ENCODE peak calls at places on chromosomes 4 and X, in five cellular contexts. V, F, R, H and U are unnamed samples.

GRCh38 chrX:39705299-39705698 is 392.5 kb downstream of the BCOR start:
- DNase-seq in R (no peak), F (no peak), H (no peak), V (peak), U (no peak)

GRCh38 chrX:118179718-118180117 is 63.1 kb upstream of the KLHL13 start:
- DNase-seq in R (no peak), V (no peak), F (no peak), H (no peak), U (no peak)

GRCh38 chr4:132001542-132001941 is 1147.6 kb upstream of the PCDH10 start:
- DNase-seq in V (peak), H (no peak), F (no peak), R (no peak), U (no peak)

GRCh38 chr4:157983300-157983699 is 189.5 kb downstream of the GASK1B start:
- DNase-seq in F (no peak), R (no peak), V (no peak), H (no peak), U (no peak)

GRCh38 chr4:174522183-174523002 is at the start of gene HPGD:
- DNase-seq in R (peak), V (no peak), H (no peak), F (peak), U (no peak)

GRCh38 chr4:8653326-8654000 is 60.9 kb downstream of the CPZ start:
- DNase-seq in R (no peak), H (no peak), V (no peak), F (no peak), U (no peak)

GRCh38 chrX:107714196-107714811 is 61.3 kb downstream of the TSC22D3 start:
- DNase-seq in F (no peak), H (no peak), V (no peak), R (no peak), U (no peak)

GRCh38 chr4:149784018-149784417 is 31.6 kb downstream of the IQCM start:
- DNase-seq in V (peak), R (no peak), H (no peak), F (no peak), U (no peak)

GRCh38 chrX:821311-822178 is 191.0 kb downstream of the SHOX start:
- DNase-seq in F (no peak), V (no peak), R (no peak), H (no peak), U (no peak)

GRCh38 chr4:51894246-51894645 is 51.3 kb downstream of the DCUN1D4 start:
- DNase-seq in F (no peak), H (no peak), R (no peak), V (peak), U (no peak)

GRCh38 chrX:48997865-48998264 is 4.2 kb downstream of the GRIPAP1 start:
- DNase-seq in V (no peak), R (no peak), F (no peak), H (no peak), U (no peak)

GRCh38 chr4:41256131-41256739 is 493 bp upstream of the UCHL1 start:
- DNase-seq in F (no peak), H (no peak), R (peak), V (peak), U (no peak)
- TF ChIP-seq MXI1 in F (no peak), H (no peak), R (no peak), V (no peak), U (no peak)

DNA sequence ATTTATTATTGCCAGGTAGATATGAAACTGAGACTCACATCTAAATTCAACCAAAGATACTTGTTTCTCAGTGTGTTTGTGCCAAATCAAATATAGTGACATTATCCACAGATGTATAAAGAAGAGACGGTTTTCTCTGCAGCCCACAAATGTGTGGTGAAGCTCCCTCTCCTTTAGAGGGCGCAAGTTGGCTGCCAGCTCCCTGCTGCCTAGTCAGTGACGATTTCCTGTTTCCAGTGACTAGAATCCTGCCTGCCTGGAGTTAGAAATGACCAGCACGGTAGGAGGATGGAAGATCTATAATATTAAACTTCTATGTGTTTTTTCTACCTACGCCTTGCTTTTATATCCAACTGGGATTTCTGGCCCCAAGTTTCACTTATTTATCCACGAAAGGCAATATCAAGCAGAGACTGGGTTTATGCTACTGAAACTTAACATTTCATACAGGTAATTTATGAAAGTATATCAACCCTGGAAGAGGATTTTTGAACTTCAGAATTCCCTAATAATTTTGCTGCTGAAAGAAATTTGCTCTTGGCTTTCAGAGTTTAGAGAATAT is 1793.7 kb upstream of the TENM3 start:
- DNase-seq in R (peak), V (peak), F (no peak), H (no peak), U (peak)
- TF ChIP-seq MXI1 in R (no peak), V (no peak), F (no peak), H (no peak), U (no peak)

GRCh38 chrX:103782640-103783039 is 6.0 kb downstream of the PLP1 start:
- DNase-seq in R (no peak), V (no peak), F (no peak), H (no peak), U (no peak)

GRCh38 chrX:103780701-103781402 is 4.2 kb downstream of the PLP1 start:
- DNase-seq in F (no peak), H (no peak), V (no peak), R (no peak), U (no peak)

GRCh38 chrX:103789004-103789403 is 12.4 kb downstream of the PLP1 start:
- DNase-seq in V (no peak), F (no peak), H (no peak), R (no peak), U (no peak)

GRCh38 chrX:103779156-103779555 is 2.5 kb downstream of the PLP1 start:
- DNase-seq in R (peak), F (no peak), V (no peak), H (no peak), U (no peak)

GRCh38 chrX:103783971-103784370 is 7.3 kb downstream of the PLP1 start:
- DNase-seq in F (no peak), R (no peak), H (no peak), V (peak), U (no peak)
- TF ChIP-seq MXI1 in F (no peak), R (no peak), H (no peak), V (no peak), U (no peak)

DNA sequence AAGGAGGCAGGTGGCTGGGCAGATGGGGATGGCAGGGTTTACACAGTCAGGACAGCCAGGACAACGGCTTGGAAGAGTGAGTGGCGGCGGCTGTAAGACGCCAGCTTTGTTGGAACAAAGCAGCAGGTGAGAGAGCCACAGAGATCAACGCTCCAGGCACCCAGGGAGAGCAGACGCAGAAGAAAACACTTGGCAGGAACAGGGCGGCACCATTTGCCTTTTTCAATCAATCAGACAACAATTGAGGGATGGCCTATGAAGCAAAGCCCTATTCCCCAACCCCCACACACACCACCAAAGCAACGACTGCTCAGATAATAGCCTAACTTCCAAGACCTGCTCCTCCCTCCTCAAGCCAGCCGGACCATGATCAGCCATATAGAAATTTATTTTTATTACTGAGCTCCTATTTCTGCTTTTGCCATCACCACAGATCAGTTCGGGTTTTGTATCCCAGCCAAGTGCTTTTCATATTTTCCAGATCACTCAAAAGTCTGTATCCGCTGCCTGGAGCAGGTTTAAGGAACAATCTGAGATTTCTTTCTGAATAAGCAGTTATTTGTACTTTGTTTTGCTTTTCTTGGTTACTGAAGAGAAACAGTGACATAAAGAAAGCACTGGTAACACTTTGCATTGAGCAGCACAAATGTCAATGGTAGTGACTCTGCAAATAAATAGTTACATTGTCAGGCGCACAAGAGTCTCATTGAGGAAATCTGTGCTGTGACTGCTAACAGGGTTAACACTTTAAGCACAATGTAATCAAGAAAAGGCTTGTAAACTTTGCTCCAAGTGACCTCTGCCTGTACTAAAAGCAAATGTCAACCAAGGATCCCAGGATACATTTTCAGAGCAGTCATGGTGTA is 81.8 kb upstream of the RBPJ start:
- DNase-seq in F (no peak), R (no peak), V (peak), H (no peak), U (peak)
- TF ChIP-seq MXI1 in F (no peak), R (no peak), V (no peak), H (no peak), U (no peak)

GRCh38 chr4:16117164-16117563 is 33.3 kb upstream of the PROM1 start:
- DNase-seq in R (no peak), V (no peak), H (no peak), F (no peak), U (no peak)

GRCh38 chr4:16113741-16114140 is 29.9 kb upstream of the PROM1 start:
- DNase-seq in R (no peak), F (no peak), H (no peak), V (no peak), U (no peak)

GRCh38 chr4:16116493-16116990 is 32.7 kb upstream of the PROM1 start:
- DNase-seq in F (no peak), H (no peak), V (no peak), R (no peak), U (peak)

GRCh38 chr4:16116019-16116418 is 32.2 kb upstream of the PROM1 start:
- DNase-seq in F (no peak), R (no peak), H (no peak), V (no peak), U (no peak)

GRCh38 chr4:16114546-16114945 is 30.7 kb upstream of the PROM1 start:
- DNase-seq in R (no peak), H (no peak), F (no peak), V (no peak), U (no peak)
- TF ChIP-seq MXI1 in R (no peak), H (no peak), F (no peak), V (no peak), U (no peak)